ENCODE peak calls at places on chromosome 5, in seven cellular contexts. One of them, this sample, is unnamed.
A peak's percentile ranks its signal among the peaks of the same experiment; 100 is the strongest.

GRCh38 chr5:178990491-178990890 is 4.6 kb downstream of the GRM6 start:
- DNase-seq in iris pigment epithelial cell: no peak
- DNase-seq in head of caudate nucleus: no peak
- DNase-seq in Calu3: no peak
- DNase-seq in right atrium auricular region: no peak
- DNase-seq in nephron progenitor cell: no peak
- DNase-seq in naive thymus-derived CD8-positive, alpha-beta T cell: no peak
- DNase-seq in this sample: no peak

GRCh38 chr5:142698447-142698846 is 12.6 kb upstream of the FGF1 start:
- DNase-seq in iris pigment epithelial cell: no peak
- DNase-seq in nephron progenitor cell: no peak
- DNase-seq in right atrium auricular region: no peak
- DNase-seq in naive thymus-derived CD8-positive, alpha-beta T cell: no peak
- DNase-seq in Calu3: no peak
- DNase-seq in head of caudate nucleus: no peak
- DNase-seq in this sample: peak; percentile 71

GRCh38 chr5:149001154-149001553 is 61.7 kb downstream of the SH3TC2 start:
- DNase-seq in naive thymus-derived CD8-positive, alpha-beta T cell: no peak
- DNase-seq in right atrium auricular region: no peak
- DNase-seq in iris pigment epithelial cell: peak; percentile 42
- DNase-seq in nephron progenitor cell: no peak
- DNase-seq in Calu3: no peak
- DNase-seq in head of caudate nucleus: no peak
- DNase-seq in this sample: no peak

GRCh38 chr5:105392122-105392709 is 1829.6 kb upstream of the NUDT12 start:
- DNase-seq in iris pigment epithelial cell: no peak
- DNase-seq in head of caudate nucleus: no peak
- DNase-seq in right atrium auricular region: no peak
- DNase-seq in Calu3: no peak
- DNase-seq in naive thymus-derived CD8-positive, alpha-beta T cell: no peak
- DNase-seq in nephron progenitor cell: no peak
- DNase-seq in this sample: no peak

GRCh38 chr5:176731506-176732192 is 78.7 kb upstream of the UNC5A start:
- DNase-seq in naive thymus-derived CD8-positive, alpha-beta T cell: no peak
- DNase-seq in head of caudate nucleus: no peak
- DNase-seq in Calu3: no peak
- DNase-seq in right atrium auricular region: no peak
- DNase-seq in iris pigment epithelial cell: no peak
- DNase-seq in nephron progenitor cell: no peak
- DNase-seq in this sample: no peak

GRCh38 chr5:37133939-37134338 is 115.2 kb downstream of the CPLANE1 start:
- DNase-seq in iris pigment epithelial cell: peak; percentile 78
- DNase-seq in right atrium auricular region: no peak
- DNase-seq in nephron progenitor cell: no peak
- DNase-seq in head of caudate nucleus: no peak
- DNase-seq in naive thymus-derived CD8-positive, alpha-beta T cell: no peak
- DNase-seq in Calu3: peak; percentile 8
- DNase-seq in this sample: no peak

GRCh38 chr5:16467363-16468219 is 2.0 kb upstream of the ZNF622 start:
- DNase-seq in naive thymus-derived CD8-positive, alpha-beta T cell: no peak
- DNase-seq in Calu3: no peak
- DNase-seq in nephron progenitor cell: no peak
- DNase-seq in right atrium auricular region: no peak
- DNase-seq in head of caudate nucleus: no peak
- DNase-seq in iris pigment epithelial cell: peak; percentile 89
- DNase-seq in this sample: no peak

GRCh38 chr5:175385691-175386360 is 58.2 kb downstream of the DRD1 start:
- DNase-seq in nephron progenitor cell: no peak
- DNase-seq in head of caudate nucleus: no peak
- DNase-seq in naive thymus-derived CD8-positive, alpha-beta T cell: no peak
- DNase-seq in Calu3: no peak
- DNase-seq in right atrium auricular region: no peak
- DNase-seq in iris pigment epithelial cell: no peak
- DNase-seq in this sample: no peak

GRCh38 chr5:112691758-112692157 is 45.9 kb upstream of the APC start:
- DNase-seq in head of caudate nucleus: no peak
- DNase-seq in naive thymus-derived CD8-positive, alpha-beta T cell: no peak
- DNase-seq in iris pigment epithelial cell: peak; percentile 39
- DNase-seq in nephron progenitor cell: no peak
- DNase-seq in Calu3: peak; percentile 59
- DNase-seq in right atrium auricular region: no peak
- DNase-seq in this sample: no peak

This sample was measured in coronary artery.